ENCODE peak calls at places on chromosome 14, in five cellular contexts. One of them, this sample, is unnamed.

GRCh38 chr14:50061664-50062437 is 54.5 kb downstream of the VCPKMT start:
- DNase-seq in GM23338: no peak
- DNase-seq in DND-41: peak; percentile 88
- DNase-seq in neural progenitor cell: no peak
- DNase-seq in PC-3: peak; percentile 63
- DNase-seq in this sample: peak; percentile 50

GRCh38 chr14:88895116-88895515 is 70.7 kb downstream of the TTC8 start:
- DNase-seq in DND-41: no peak
- DNase-seq in neural progenitor cell: no peak
- DNase-seq in PC-3: peak; percentile 92
- DNase-seq in GM23338: no peak
- DNase-seq in this sample: peak; percentile 44

GRCh38 chr14:75290851-75291250 is 12.2 kb downstream of the FOS start:
- DNase-seq in DND-41: no peak
- DNase-seq in PC-3: no peak
- DNase-seq in GM23338: no peak
- DNase-seq in neural progenitor cell: no peak
- DNase-seq in this sample: no peak

GRCh38 chr14:20687362-20688166 is 1.0 kb upstream of the ANG start:
- DNase-seq in DND-41: no peak
- DNase-seq in GM23338: no peak
- DNase-seq in neural progenitor cell: no peak
- DNase-seq in PC-3: no peak
- DNase-seq in this sample: no peak

GRCh38 chr14:94933411-94933964 is 163.6 kb upstream of the GSC start:
- DNase-seq in neural progenitor cell: no peak
- DNase-seq in DND-41: no peak
- DNase-seq in PC-3: no peak
- DNase-seq in GM23338: no peak
- DNase-seq in this sample: no peak

GRCh38 chr14:57871487-57872080 is 5.7 kb upstream of the SLC35F4 start:
- DNase-seq in PC-3: peak; percentile 93
- DNase-seq in GM23338: peak; percentile 77
- DNase-seq in DND-41: peak; percentile 24
- DNase-seq in neural progenitor cell: peak; percentile 75
- DNase-seq in this sample: peak; percentile 33

GRCh38 chr14:54622189-54622958 is 55.4 kb downstream of the SAMD4A start:
- DNase-seq in DND-41: no peak
- DNase-seq in GM23338: no peak
- DNase-seq in PC-3: no peak
- DNase-seq in neural progenitor cell: no peak
- DNase-seq in this sample: no peak

GRCh38 chr14:72387727-72388126 is 455.5 kb downstream of the RGS6 start:
- DNase-seq in GM23338: no peak
- DNase-seq in neural progenitor cell: no peak
- DNase-seq in PC-3: no peak
- DNase-seq in DND-41: no peak
- DNase-seq in this sample: no peak

GRCh38 chr14:53953002-53953827 is 3.4 kb downstream of the BMP4 start:
- DNase-seq in GM23338: peak; percentile 86
- DNase-seq in neural progenitor cell: peak; percentile 93
- DNase-seq in PC-3: peak; percentile 88
- DNase-seq in DND-41: no peak
- DNase-seq in this sample: peak; percentile 59

GRCh38 chr14:94390372-94391086 is 2.1 kb upstream of the SERPINA1 start:
- DNase-seq in GM23338: peak; percentile 24
- DNase-seq in neural progenitor cell: no peak
- DNase-seq in PC-3: peak; percentile 49
- DNase-seq in DND-41: no peak
- DNase-seq in this sample: peak; percentile 36

GRCh38 chr14:24309538-24310386 is at the start of gene LTB4R2:
- DNase-seq in neural progenitor cell: no peak
- DNase-seq in DND-41: no peak
- DNase-seq in GM23338: no peak
- DNase-seq in PC-3: no peak
- DNase-seq in this sample: peak; percentile 80

GRCh38 chr14:91258021-91258618 is 13.6 kb upstream of the GPR68 start:
- DNase-seq in PC-3: no peak
- DNase-seq in DND-41: no peak
- DNase-seq in GM23338: no peak
- DNase-seq in neural progenitor cell: no peak
- DNase-seq in this sample: peak; percentile 91

GRCh38 chr14:104739546-104740516 is 13.1 kb upstream of the SIVA1 start:
- DNase-seq in PC-3: no peak
- DNase-seq in neural progenitor cell: no peak
- DNase-seq in DND-41: no peak
- DNase-seq in GM23338: no peak
- DNase-seq in this sample: no peak

GRCh38 chr14:81416981-81417380 is 16.9 kb upstream of the STON2 start:
- DNase-seq in neural progenitor cell: no peak
- DNase-seq in DND-41: no peak
- DNase-seq in PC-3: no peak
- DNase-seq in GM23338: no peak
- DNase-seq in this sample: no peak

GRCh38 chr14:61724133-61724532 is 28.8 kb downstream of the HIF1A start:
- DNase-seq in neural progenitor cell: no peak
- DNase-seq in DND-41: no peak
- DNase-seq in GM23338: no peak
- DNase-seq in PC-3: no peak
- DNase-seq in this sample: no peak

GRCh38 chr14:69133206-69134125 is 19.5 kb downstream of the DCAF5 start:
- DNase-seq in PC-3: peak; percentile 54
- DNase-seq in neural progenitor cell: no peak
- DNase-seq in GM23338: no peak
- DNase-seq in DND-41: no peak
- DNase-seq in this sample: peak; percentile 66

GRCh38 chr14:73567365-73567764 is 1.6 kb upstream of the ACOT2 start:
- DNase-seq in neural progenitor cell: no peak
- DNase-seq in PC-3: no peak
- DNase-seq in DND-41: no peak
- DNase-seq in GM23338: no peak
- DNase-seq in this sample: no peak

DNA sequence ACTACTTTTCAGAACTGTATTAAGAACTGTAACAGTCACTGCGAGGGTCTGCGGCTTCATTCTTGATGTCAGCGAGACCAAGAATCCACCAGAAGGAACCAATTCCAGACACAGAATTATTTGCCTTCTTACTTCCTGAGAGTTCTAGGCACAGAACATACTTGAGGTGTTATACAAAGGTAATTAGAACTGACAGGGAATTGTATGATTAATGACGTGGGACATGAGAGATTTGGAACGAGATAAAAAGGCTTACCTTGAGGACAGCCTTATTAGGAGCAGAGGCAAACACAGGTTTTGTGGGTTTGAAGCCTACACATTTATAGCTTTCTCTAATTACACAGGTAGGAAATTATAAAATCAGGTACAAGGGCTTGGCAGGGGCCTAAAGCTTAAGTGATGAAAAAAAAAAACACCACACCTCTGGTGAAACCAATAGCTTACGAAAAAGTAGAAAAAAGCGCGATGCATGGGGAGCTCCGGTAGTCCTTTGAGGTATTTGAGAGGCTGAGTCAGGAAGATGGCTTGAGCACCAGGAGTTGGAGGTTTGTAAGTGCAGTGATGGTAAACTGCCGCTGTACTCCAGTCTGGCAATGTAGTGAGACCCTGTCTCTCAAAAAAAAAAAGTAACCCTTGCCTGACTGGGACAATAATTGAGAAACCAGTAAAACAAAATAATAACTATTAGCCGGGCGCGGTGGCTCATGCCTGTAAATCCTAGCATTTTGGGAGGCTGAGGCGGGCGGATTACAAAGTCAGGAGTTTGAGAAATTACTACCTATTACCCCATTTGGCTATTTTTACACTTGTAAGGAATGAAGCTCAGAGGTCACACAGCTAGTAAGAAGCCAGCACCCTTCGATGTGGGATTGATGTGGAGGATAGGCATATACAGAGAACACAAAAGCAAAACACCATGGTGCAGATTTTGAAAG is 795 bp upstream of the ACOT2 start:
- DNase-seq in DND-41: no peak
- DNase-seq in neural progenitor cell: no peak
- DNase-seq in PC-3: peak; percentile 62
- DNase-seq in GM23338: no peak
- DNase-seq in this sample: peak; percentile 50
- H3K4me3 ChIP-seq in DND-41: peak overlapping the region; percentile 56
- H3K4me3 ChIP-seq in neural progenitor cell: no peak overlapping the region
- H3K4me3 ChIP-seq in PC-3: peak overlapping the region; percentile 67
- H3K4me3 ChIP-seq in GM23338: peak overlapping the region; percentile 62
- H3K4me3 ChIP-seq in this sample: peak overlapping the region; percentile 56

GRCh38 chr14:34489324-34489723 is 27.3 kb upstream of the SPTSSA start:
- DNase-seq in neural progenitor cell: no peak
- DNase-seq in PC-3: peak; percentile 70
- DNase-seq in GM23338: no peak
- DNase-seq in DND-41: no peak
- DNase-seq in this sample: peak; percentile 35

GRCh38 chr14:34484726-34485125 is 22.7 kb upstream of the SPTSSA start:
- DNase-seq in neural progenitor cell: no peak
- DNase-seq in DND-41: no peak
- DNase-seq in PC-3: no peak
- DNase-seq in GM23338: no peak
- DNase-seq in this sample: no peak

DNA sequence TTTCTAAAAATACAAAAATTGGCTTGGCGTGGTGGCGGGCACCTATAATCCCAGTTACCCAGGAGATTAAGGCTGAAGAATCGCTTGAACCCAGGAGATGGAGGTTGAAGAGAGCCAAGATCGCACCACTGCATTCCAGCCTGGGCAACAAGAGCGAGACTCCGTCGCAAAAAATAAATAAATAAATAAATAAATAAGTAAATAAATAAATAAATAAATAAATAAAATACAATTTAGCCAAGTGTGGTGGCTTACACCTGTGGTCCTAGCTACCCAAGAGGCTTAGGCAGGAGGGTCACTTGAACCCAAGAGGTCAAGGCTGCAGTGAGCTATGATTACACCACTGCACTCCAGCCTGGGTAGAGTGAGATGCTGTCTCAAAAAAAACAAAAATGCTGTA is 26.5 kb upstream of the SPTSSA start:
- DNase-seq in DND-41: no peak
- DNase-seq in neural progenitor cell: no peak
- DNase-seq in GM23338: no peak
- DNase-seq in PC-3: no peak
- DNase-seq in this sample: no peak
- TF ChIP-seq EZH2 in DND-41: no peak
- TF ChIP-seq EZH2 in neural progenitor cell: no peak
- TF ChIP-seq EZH2 in GM23338: no peak
- TF ChIP-seq EZH2 in PC-3: no peak
- TF ChIP-seq EZH2 in this sample: no peak

GRCh38 chr14:102922490-102923200 is at the start of gene AMN:
- DNase-seq in DND-41: no peak
- DNase-seq in neural progenitor cell: peak; percentile 48
- DNase-seq in PC-3: no peak
- DNase-seq in GM23338: peak; percentile 79
- DNase-seq in this sample: no peak

GRCh38 chr14:102925646-102926045 is 3.2 kb downstream of the AMN start:
- DNase-seq in GM23338: no peak
- DNase-seq in neural progenitor cell: no peak
- DNase-seq in DND-41: no peak
- DNase-seq in PC-3: no peak
- DNase-seq in this sample: no peak

GRCh38 chr14:102924632-102925588 is 2.4 kb downstream of the AMN start:
- DNase-seq in PC-3: no peak
- DNase-seq in GM23338: peak; percentile 44
- DNase-seq in neural progenitor cell: no peak
- DNase-seq in DND-41: no peak
- DNase-seq in this sample: no peak

GRCh38 chr14:102923920-102924486 is 1.5 kb downstream of the AMN start:
- DNase-seq in neural progenitor cell: no peak
- DNase-seq in PC-3: no peak
- DNase-seq in DND-41: no peak
- DNase-seq in GM23338: no peak
- DNase-seq in this sample: no peak

GRCh38 chr14:102923201-102923919 is 897 bp downstream of the AMN start:
- DNase-seq in GM23338: peak; percentile 50
- DNase-seq in PC-3: no peak
- DNase-seq in DND-41: no peak
- DNase-seq in neural progenitor cell: peak; percentile 45
- DNase-seq in this sample: no peak
- H3K4me3 ChIP-seq in GM23338: peak overlapping the region; percentile 66
- H3K4me3 ChIP-seq in PC-3: no peak overlapping the region
- H3K4me3 ChIP-seq in DND-41: no peak overlapping the region
- H3K4me3 ChIP-seq in neural progenitor cell: peak overlapping the region; percentile 40
- H3K4me3 ChIP-seq in this sample: peak overlapping the region; percentile 35

DNA sequence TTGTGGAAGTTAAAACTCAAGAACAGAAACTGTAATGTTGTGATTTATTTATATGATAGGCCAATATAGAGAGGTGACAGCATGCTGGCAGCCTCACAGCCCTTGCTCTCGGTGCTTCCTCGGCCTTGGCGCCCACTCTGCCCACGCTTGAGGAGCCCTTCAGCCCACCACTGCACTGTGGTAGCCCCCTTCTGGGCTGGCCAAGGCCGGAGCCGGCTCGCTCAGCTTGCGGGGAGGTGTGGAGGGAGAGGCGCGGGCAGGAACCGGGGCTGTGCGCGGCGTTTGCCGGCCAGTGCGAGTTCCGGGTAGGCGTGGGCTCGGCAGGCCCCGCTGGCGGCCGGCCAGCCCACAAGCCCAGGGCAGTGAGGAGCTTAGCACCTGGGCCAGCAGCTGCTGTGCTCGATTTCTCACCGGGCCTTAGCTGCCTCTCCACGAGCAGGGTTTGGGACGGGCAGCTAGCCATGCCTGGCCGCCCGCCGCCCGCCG is 65.8 kb upstream of the SLC8A3 start:
- DNase-seq in DND-41: no peak
- DNase-seq in PC-3: peak; percentile 55
- DNase-seq in GM23338: peak; percentile 59
- DNase-seq in neural progenitor cell: peak; percentile 70
- DNase-seq in this sample: peak; percentile 63
- TF ChIP-seq EZH2 in DND-41: no peak
- TF ChIP-seq EZH2 in PC-3: peak; percentile 83
- TF ChIP-seq EZH2 in GM23338: no peak
- TF ChIP-seq EZH2 in neural progenitor cell: no peak
- TF ChIP-seq EZH2 in this sample: no peak

DNA sequence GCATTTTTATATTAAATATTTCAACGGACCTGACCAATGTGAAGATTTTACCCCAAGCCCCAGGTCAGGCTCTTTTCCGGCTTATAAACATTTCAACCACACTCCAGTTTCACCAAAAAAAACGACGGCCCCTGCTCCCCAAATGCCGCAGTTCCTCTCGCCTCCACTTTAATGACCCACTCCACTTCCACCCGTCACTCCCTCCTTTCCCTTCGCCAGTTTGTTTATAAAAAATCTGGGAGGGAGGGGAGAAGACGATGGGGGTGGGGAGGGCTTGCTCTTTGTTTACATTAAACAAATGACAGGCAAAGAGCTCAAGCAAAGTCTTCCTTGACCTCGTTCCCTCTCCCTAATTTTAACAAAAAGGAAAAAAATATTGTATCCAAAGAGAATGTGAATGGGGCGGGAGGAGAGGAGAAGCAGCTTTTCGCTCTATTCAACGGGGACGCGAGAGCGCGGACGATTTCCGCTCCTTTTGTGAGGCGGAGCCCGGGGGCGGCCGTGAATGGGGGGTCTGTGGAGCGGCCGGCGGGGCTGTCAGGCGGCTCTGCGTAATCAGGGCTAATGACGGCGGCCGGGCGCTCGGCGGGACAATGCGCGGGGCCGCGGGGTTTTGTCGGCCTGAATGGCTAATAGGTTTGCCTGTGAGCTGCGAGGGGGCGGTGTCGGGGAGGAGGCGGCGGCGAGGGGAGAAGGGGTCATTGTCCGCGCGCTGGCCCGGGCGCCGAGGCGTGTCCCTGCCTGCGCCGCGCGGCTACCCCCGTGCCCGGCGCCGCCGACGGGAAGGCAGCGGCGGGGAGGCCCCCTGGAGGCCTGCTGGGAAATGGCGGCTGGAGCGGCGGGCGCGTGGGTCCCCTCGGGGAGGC is 5.7 kb downstream of the SIX6 start:
- DNase-seq in neural progenitor cell: peak; percentile 97
- DNase-seq in PC-3: peak; percentile 25
- DNase-seq in GM23338: peak; percentile 75
- DNase-seq in DND-41: no peak
- DNase-seq in this sample: no peak
- H3K4me3 ChIP-seq in neural progenitor cell: peak overlapping the region; percentile 50
- H3K4me3 ChIP-seq in PC-3: peak overlapping the region; percentile 64
- H3K4me3 ChIP-seq in GM23338: peak overlapping the region; percentile 71
- H3K4me3 ChIP-seq in DND-41: no peak overlapping the region
- H3K4me3 ChIP-seq in this sample: peak overlapping the region; percentile 23